ENCODE peak calls at places on chromosomes 4 and X, in five cellular contexts. One of them, this sample, is unnamed.

GRCh38 chr4:95637047-95637600 is 88.4 kb upstream of the UNC5C start:
- DNase-seq in activated naive CD8-positive, alpha-beta T cell treated with anti-CD3 and anti-CD28 coated beads, Interleukin-2, amount 50 U/mL, for 24 hours: no peak
- DNase-seq in stimulated activated CD4-positive, alpha-beta T cell treated with anti-CD3 and anti-CD28 coated beads, Interleukin-1b, Interleukin-23, amount 100 ng/mL, for 24 hours: no peak
- DNase-seq in astrocyte of the spinal cord: peak; percentile 42
- DNase-seq in left lobe of liver: no peak
- DNase-seq in this sample: peak; percentile 44

GRCh38 chr4:126458993-126459392 is 1144.2 kb downstream of the FAT4 start:
- DNase-seq in activated naive CD8-positive, alpha-beta T cell treated with anti-CD3 and anti-CD28 coated beads, Interleukin-2, amount 50 U/mL, for 24 hours: no peak
- DNase-seq in stimulated activated CD4-positive, alpha-beta T cell treated with anti-CD3 and anti-CD28 coated beads, Interleukin-1b, Interleukin-23, amount 100 ng/mL, for 24 hours: no peak
- DNase-seq in astrocyte of the spinal cord: peak; percentile 10
- DNase-seq in left lobe of liver: no peak
- DNase-seq in this sample: no peak

GRCh38 chrX:24506082-24506481 is 41.0 kb downstream of the PDK3 start:
- DNase-seq in activated naive CD8-positive, alpha-beta T cell treated with anti-CD3 and anti-CD28 coated beads, Interleukin-2, amount 50 U/mL, for 24 hours: no peak
- DNase-seq in stimulated activated CD4-positive, alpha-beta T cell treated with anti-CD3 and anti-CD28 coated beads, Interleukin-1b, Interleukin-23, amount 100 ng/mL, for 24 hours: no peak
- DNase-seq in astrocyte of the spinal cord: no peak
- DNase-seq in left lobe of liver: no peak
- DNase-seq in this sample: no peak

GRCh38 chr4:77776182-77777134 is 42.7 kb downstream of the CNOT6L start:
- DNase-seq in activated naive CD8-positive, alpha-beta T cell treated with anti-CD3 and anti-CD28 coated beads, Interleukin-2, amount 50 U/mL, for 24 hours: no peak
- DNase-seq in stimulated activated CD4-positive, alpha-beta T cell treated with anti-CD3 and anti-CD28 coated beads, Interleukin-1b, Interleukin-23, amount 100 ng/mL, for 24 hours: no peak
- DNase-seq in astrocyte of the spinal cord: peak; percentile 5
- DNase-seq in left lobe of liver: no peak
- DNase-seq in this sample: peak; percentile 7

GRCh38 chr4:54543088-54543795 is 114.5 kb upstream of the KIT start:
- DNase-seq in activated naive CD8-positive, alpha-beta T cell treated with anti-CD3 and anti-CD28 coated beads, Interleukin-2, amount 50 U/mL, for 24 hours: no peak
- DNase-seq in stimulated activated CD4-positive, alpha-beta T cell treated with anti-CD3 and anti-CD28 coated beads, Interleukin-1b, Interleukin-23, amount 100 ng/mL, for 24 hours: no peak
- DNase-seq in astrocyte of the spinal cord: peak; percentile 87
- DNase-seq in left lobe of liver: no peak
- DNase-seq in this sample: no peak

GRCh38 chr4:137651128-137651527 is 118.8 kb upstream of the PCDH18 start:
- DNase-seq in activated naive CD8-positive, alpha-beta T cell treated with anti-CD3 and anti-CD28 coated beads, Interleukin-2, amount 50 U/mL, for 24 hours: no peak
- DNase-seq in stimulated activated CD4-positive, alpha-beta T cell treated with anti-CD3 and anti-CD28 coated beads, Interleukin-1b, Interleukin-23, amount 100 ng/mL, for 24 hours: no peak
- DNase-seq in astrocyte of the spinal cord: peak; percentile 76
- DNase-seq in left lobe of liver: no peak
- DNase-seq in this sample: no peak

GRCh38 chr4:145132521-145133098 is 34.5 kb downstream of the ABCE1 start:
- DNase-seq in activated naive CD8-positive, alpha-beta T cell treated with anti-CD3 and anti-CD28 coated beads, Interleukin-2, amount 50 U/mL, for 24 hours: no peak
- DNase-seq in stimulated activated CD4-positive, alpha-beta T cell treated with anti-CD3 and anti-CD28 coated beads, Interleukin-1b, Interleukin-23, amount 100 ng/mL, for 24 hours: no peak
- DNase-seq in astrocyte of the spinal cord: peak; percentile 38
- DNase-seq in left lobe of liver: no peak
- DNase-seq in this sample: peak; percentile 27

GRCh38 chrX:132488092-132488749 is 617 bp downstream of the MBNL3 start:
- DNase-seq in activated naive CD8-positive, alpha-beta T cell treated with anti-CD3 and anti-CD28 coated beads, Interleukin-2, amount 50 U/mL, for 24 hours: peak; percentile 20
- DNase-seq in stimulated activated CD4-positive, alpha-beta T cell treated with anti-CD3 and anti-CD28 coated beads, Interleukin-1b, Interleukin-23, amount 100 ng/mL, for 24 hours: no peak
- DNase-seq in astrocyte of the spinal cord: peak; percentile 21
- DNase-seq in left lobe of liver: no peak
- DNase-seq in this sample: peak; percentile 28

GRCh38 chr4:178314287-178314686 is 872.0 kb upstream of the AGA start:
- DNase-seq in activated naive CD8-positive, alpha-beta T cell treated with anti-CD3 and anti-CD28 coated beads, Interleukin-2, amount 50 U/mL, for 24 hours: no peak
- DNase-seq in stimulated activated CD4-positive, alpha-beta T cell treated with anti-CD3 and anti-CD28 coated beads, Interleukin-1b, Interleukin-23, amount 100 ng/mL, for 24 hours: no peak
- DNase-seq in astrocyte of the spinal cord: no peak
- DNase-seq in left lobe of liver: no peak
- DNase-seq in this sample: no peak

GRCh38 chr4:61520176-61520575 is 320.1 kb downstream of the ADGRL3 start:
- DNase-seq in activated naive CD8-positive, alpha-beta T cell treated with anti-CD3 and anti-CD28 coated beads, Interleukin-2, amount 50 U/mL, for 24 hours: no peak
- DNase-seq in stimulated activated CD4-positive, alpha-beta T cell treated with anti-CD3 and anti-CD28 coated beads, Interleukin-1b, Interleukin-23, amount 100 ng/mL, for 24 hours: no peak
- DNase-seq in astrocyte of the spinal cord: peak; percentile 44
- DNase-seq in left lobe of liver: no peak
- DNase-seq in this sample: no peak